ENCODE peak calls at places on chromosomes 11 and 22, in five cellular contexts. One of them, this sample, is unnamed. For H3K4me1, the result is how much of the 10 kb centered on the place peaks cover.

GRCh38 chr11:15276616-15277015 is 161.9 kb downstream of the INSC start:
- DNase-seq in PC-3: no peak
- DNase-seq in aorta: no peak
- DNase-seq in tibial artery: no peak
- DNase-seq in cardiac muscle cell: peak
- DNase-seq in this sample: no peak

GRCh38 chr22:39284142-39284980 is 35.1 kb downstream of the RPL3 start:
- DNase-seq in PC-3: peak
- DNase-seq in aorta: no peak
- DNase-seq in tibial artery: no peak
- DNase-seq in cardiac muscle cell: no peak
- DNase-seq in this sample: no peak

GRCh38 chr11:67056640-67057409 is at the start of gene RHOD:
- DNase-seq in PC-3: peak
- DNase-seq in aorta: peak
- DNase-seq in tibial artery: peak
- DNase-seq in cardiac muscle cell: peak
- DNase-seq in this sample: peak

GRCh38 chr22:17841836-17842235 is 67.6 kb upstream of the BID start:
- DNase-seq in PC-3: no peak
- DNase-seq in aorta: no peak
- DNase-seq in tibial artery: no peak
- DNase-seq in cardiac muscle cell: no peak
- DNase-seq in this sample: no peak

GRCh38 chr11:3853935-3854659 is 1.4 kb upstream of the STIM1 start:
- DNase-seq in PC-3: no peak
- DNase-seq in aorta: no peak
- DNase-seq in tibial artery: no peak
- DNase-seq in cardiac muscle cell: no peak
- DNase-seq in this sample: peak

GRCh38 chr22:34587357-34588356 is 478.3 kb upstream of the ISX start:
- DNase-seq in PC-3: no peak
- DNase-seq in aorta: no peak
- DNase-seq in tibial artery: no peak
- DNase-seq in cardiac muscle cell: no peak
- DNase-seq in this sample: no peak

GRCh38 chr11:85718126-85718943 is 32.3 kb upstream of the CCDC89 start:
- DNase-seq in PC-3: no peak
- DNase-seq in aorta: no peak
- DNase-seq in tibial artery: no peak
- DNase-seq in cardiac muscle cell: no peak
- DNase-seq in this sample: no peak

GRCh38 chr11:116239247-116239646 is 533.5 kb downstream of the BUD13 start:
- DNase-seq in PC-3: no peak
- DNase-seq in aorta: no peak
- DNase-seq in tibial artery: no peak
- DNase-seq in cardiac muscle cell: no peak
- DNase-seq in this sample: no peak

GRCh38 chr11:1554981-1555712 is 16.9 kb downstream of the DUSP8 start:
- DNase-seq in PC-3: no peak
- DNase-seq in aorta: no peak
- DNase-seq in tibial artery: no peak
- DNase-seq in cardiac muscle cell: no peak
- DNase-seq in this sample: no peak

GRCh38 chr11:67264886-67265632 is 1.2 kb upstream of the GRK2 start:
- DNase-seq in PC-3: no peak
- DNase-seq in aorta: no peak
- DNase-seq in tibial artery: no peak
- DNase-seq in cardiac muscle cell: no peak
- DNase-seq in this sample: peak

GRCh38 chr11:102798012-102798746 is at the start of gene MMP1:
- DNase-seq in PC-3: peak
- DNase-seq in aorta: no peak
- DNase-seq in tibial artery: no peak
- DNase-seq in cardiac muscle cell: peak
- DNase-seq in this sample: no peak

GRCh38 chr22:49533886-49534285 is 293.8 kb downstream of the BRD1 start:
- DNase-seq in PC-3: no peak
- DNase-seq in aorta: peak
- DNase-seq in tibial artery: peak
- DNase-seq in cardiac muscle cell: no peak
- DNase-seq in this sample: no peak

GRCh38 chr22:47144791-47145425 is 382.5 kb downstream of the TBC1D22A start:
- DNase-seq in PC-3: no peak
- DNase-seq in aorta: no peak
- DNase-seq in tibial artery: no peak
- DNase-seq in cardiac muscle cell: no peak
- DNase-seq in this sample: no peak

GRCh38 chr11:17744151-17744940 is 9.8 kb downstream of the KCNC1 start:
- DNase-seq in PC-3: peak
- DNase-seq in aorta: peak
- DNase-seq in tibial artery: peak
- DNase-seq in cardiac muscle cell: peak
- DNase-seq in this sample: no peak

GRCh38 chr22:49788492-49788891 is 39.2 kb downstream of the BRD1 start:
- DNase-seq in PC-3: no peak
- DNase-seq in aorta: no peak
- DNase-seq in tibial artery: peak
- DNase-seq in cardiac muscle cell: peak
- DNase-seq in this sample: peak

GRCh38 chr11:27161071-27161470 is 120.5 kb downstream of the BBOX1 start:
- DNase-seq in PC-3: peak
- DNase-seq in aorta: no peak
- DNase-seq in tibial artery: no peak
- DNase-seq in cardiac muscle cell: no peak
- DNase-seq in this sample: no peak

GRCh38 chr11:68859123-68859522 is 17.4 kb upstream of the CPT1A start:
- DNase-seq in PC-3: no peak
- DNase-seq in aorta: no peak
- DNase-seq in tibial artery: no peak
- DNase-seq in cardiac muscle cell: no peak
- DNase-seq in this sample: no peak

GRCh38 chr11:45816614-45817013 is 11.7 kb downstream of the SLC35C1 start:
- DNase-seq in PC-3: no peak
- DNase-seq in aorta: no peak
- DNase-seq in tibial artery: peak
- DNase-seq in cardiac muscle cell: no peak
- DNase-seq in this sample: no peak

DNA sequence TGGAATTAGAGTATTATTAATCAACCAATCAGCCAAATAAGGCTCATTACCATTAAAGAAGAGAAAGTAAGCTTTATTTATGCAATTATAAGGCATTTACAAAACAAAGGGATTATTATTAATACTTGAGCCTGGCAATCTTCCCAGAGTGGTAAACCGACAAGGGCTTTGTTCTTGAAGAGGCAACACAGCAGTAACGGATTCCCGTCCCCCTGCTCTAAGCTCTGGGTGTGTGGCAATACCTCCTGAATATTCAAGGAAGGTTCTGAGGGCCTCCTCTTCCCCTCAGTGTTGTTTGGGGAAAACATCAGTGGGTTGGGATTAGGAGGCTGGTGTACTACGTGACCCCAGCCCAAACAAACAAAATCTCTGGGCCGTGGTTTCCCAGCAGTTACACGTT is 176.5 kb downstream of the TENM4 start:
- DNase-seq in PC-3: no peak
- DNase-seq in aorta: no peak
- DNase-seq in tibial artery: no peak
- DNase-seq in cardiac muscle cell: peak
- DNase-seq in this sample: no peak
- H3K4me1 ChIP-seq in PC-3: under half
- H3K4me1 ChIP-seq in aorta: under half
- H3K4me1 ChIP-seq in tibial artery: under half
- H3K4me1 ChIP-seq in cardiac muscle cell: under half
- H3K4me1 ChIP-seq in this sample: under half

DNA sequence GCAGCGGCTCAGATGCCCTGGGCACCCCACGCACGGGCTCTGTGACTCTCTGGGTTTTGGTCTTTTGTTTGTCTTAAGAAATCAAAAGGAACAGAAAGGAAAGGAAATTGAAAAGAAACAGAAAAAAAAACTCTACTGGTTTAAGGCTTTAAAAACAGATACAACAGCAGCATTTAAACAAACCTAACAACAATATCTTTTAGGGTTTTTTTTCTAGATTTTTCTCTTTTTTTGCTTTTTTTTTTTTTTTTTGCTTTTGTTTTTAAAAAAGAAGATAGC is 17.2 kb downstream of the SLC22A12 start:
- DNase-seq in PC-3: no peak
- DNase-seq in aorta: no peak
- DNase-seq in tibial artery: no peak
- DNase-seq in cardiac muscle cell: no peak
- DNase-seq in this sample: no peak
- H3K4me3 ChIP-seq in PC-3: peak
- H3K4me3 ChIP-seq in aorta: no peak
- H3K4me3 ChIP-seq in tibial artery: peak
- H3K4me3 ChIP-seq in cardiac muscle cell: no peak
- H3K4me3 ChIP-seq in this sample: no peak

GRCh38 chr11:118443590-118444218 is 7.4 kb downstream of the KMT2A start:
- DNase-seq in PC-3: no peak
- DNase-seq in aorta: no peak
- DNase-seq in tibial artery: no peak
- DNase-seq in cardiac muscle cell: no peak
- DNase-seq in this sample: no peak

GRCh38 chr11:118439656-118440055 is 3.4 kb downstream of the KMT2A start:
- DNase-seq in PC-3: no peak
- DNase-seq in aorta: no peak
- DNase-seq in tibial artery: no peak
- DNase-seq in cardiac muscle cell: no peak
- DNase-seq in this sample: no peak

GRCh38 chr11:118442903-118443589 is 6.8 kb downstream of the KMT2A start:
- DNase-seq in PC-3: no peak
- DNase-seq in aorta: no peak
- DNase-seq in tibial artery: no peak
- DNase-seq in cardiac muscle cell: no peak
- DNase-seq in this sample: no peak

GRCh38 chr11:118438314-118438931 is 2.1 kb downstream of the KMT2A start:
- DNase-seq in PC-3: peak
- DNase-seq in aorta: no peak
- DNase-seq in tibial artery: peak
- DNase-seq in cardiac muscle cell: peak
- DNase-seq in this sample: no peak

GRCh38 chr11:118441770-118442169 is 5.5 kb downstream of the KMT2A start:
- DNase-seq in PC-3: no peak
- DNase-seq in aorta: no peak
- DNase-seq in tibial artery: no peak
- DNase-seq in cardiac muscle cell: no peak
- DNase-seq in this sample: no peak
- H3K4me1 ChIP-seq in PC-3: under half
- H3K4me1 ChIP-seq in aorta: under half
- H3K4me1 ChIP-seq in tibial artery: under half
- H3K4me1 ChIP-seq in cardiac muscle cell: under half
- H3K4me1 ChIP-seq in this sample: under half

DNA sequence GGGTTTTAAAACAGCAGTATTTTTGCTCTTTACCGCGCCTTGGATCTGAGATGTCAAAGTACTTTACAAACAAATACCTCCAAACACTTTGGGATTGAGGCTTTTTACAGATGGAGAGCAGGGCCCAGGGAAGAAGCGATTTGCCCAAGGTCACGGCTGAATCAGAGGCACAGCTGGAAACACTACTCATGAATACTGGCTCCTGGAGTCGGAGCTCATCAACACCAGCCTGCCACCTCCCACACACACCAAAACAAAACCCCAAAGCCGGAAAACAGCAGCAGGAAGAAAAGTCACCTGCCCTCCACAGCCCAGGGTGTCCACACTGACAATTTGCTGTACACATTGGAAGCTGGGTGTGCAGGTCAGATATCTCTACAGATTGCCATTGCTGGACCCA is 339.4 kb downstream of the CADM1 start:
- DNase-seq in PC-3: no peak
- DNase-seq in aorta: no peak
- DNase-seq in tibial artery: no peak
- DNase-seq in cardiac muscle cell: no peak
- DNase-seq in this sample: no peak
- H3K4me3 ChIP-seq in PC-3: no peak
- H3K4me3 ChIP-seq in aorta: no peak
- H3K4me3 ChIP-seq in tibial artery: no peak
- H3K4me3 ChIP-seq in cardiac muscle cell: no peak
- H3K4me3 ChIP-seq in this sample: no peak

GRCh38 chr22:24435861-24436351 is 8.5 kb downstream of the ADORA2A start:
- DNase-seq in PC-3: no peak
- DNase-seq in aorta: no peak
- DNase-seq in tibial artery: peak
- DNase-seq in cardiac muscle cell: no peak
- DNase-seq in this sample: no peak
- H3K4me1 ChIP-seq in PC-3: under half
- H3K4me1 ChIP-seq in aorta: under half
- H3K4me1 ChIP-seq in tibial artery: under half
- H3K4me1 ChIP-seq in cardiac muscle cell: under half
- H3K4me1 ChIP-seq in this sample: under half

GRCh38 chr11:83071641-83072591 is at the start of gene RAB30:
- DNase-seq in PC-3: peak
- DNase-seq in aorta: peak
- DNase-seq in tibial artery: peak
- DNase-seq in cardiac muscle cell: peak
- DNase-seq in this sample: peak

GRCh38 chr11:83072689-83073242 is 1.1 kb upstream of the RAB30 start:
- DNase-seq in PC-3: no peak
- DNase-seq in aorta: no peak
- DNase-seq in tibial artery: no peak
- DNase-seq in cardiac muscle cell: no peak
- DNase-seq in this sample: no peak

GRCh38 chr11:83070878-83071640 is 638 bp downstream of the RAB30 start:
- DNase-seq in PC-3: no peak
- DNase-seq in aorta: peak
- DNase-seq in tibial artery: peak
- DNase-seq in cardiac muscle cell: peak
- DNase-seq in this sample: peak

GRCh38 chr11:83073884-83074283 is 2.2 kb upstream of the RAB30 start:
- DNase-seq in PC-3: peak
- DNase-seq in aorta: no peak
- DNase-seq in tibial artery: no peak
- DNase-seq in cardiac muscle cell: no peak
- DNase-seq in this sample: no peak

DNA sequence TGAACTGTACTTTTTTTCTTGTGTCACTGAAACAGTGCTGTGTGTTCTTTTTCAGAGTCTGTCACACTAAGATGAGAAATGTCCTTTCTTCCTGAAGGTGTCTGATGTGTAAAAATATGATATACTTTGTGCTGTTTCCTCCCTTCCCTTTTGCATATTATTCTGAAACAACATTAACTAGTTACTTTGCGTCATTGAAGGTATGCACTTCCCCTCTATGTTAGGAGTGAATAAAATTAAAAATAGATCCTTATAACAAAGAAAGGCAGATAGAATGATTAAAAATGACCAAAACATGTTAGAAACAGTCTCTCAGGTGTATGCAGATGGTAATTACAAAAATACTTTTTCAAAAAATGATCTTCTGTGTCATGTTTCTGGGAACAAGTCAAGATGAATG is 1.6 kb upstream of the RAB30 start:
- DNase-seq in PC-3: no peak
- DNase-seq in aorta: no peak
- DNase-seq in tibial artery: no peak
- DNase-seq in cardiac muscle cell: no peak
- DNase-seq in this sample: no peak
- H3K4me3 ChIP-seq in PC-3: peak
- H3K4me3 ChIP-seq in aorta: peak
- H3K4me3 ChIP-seq in tibial artery: peak
- H3K4me3 ChIP-seq in cardiac muscle cell: peak
- H3K4me3 ChIP-seq in this sample: no peak